ENCODE peak calls at places on chromosomes 2 and 18, in six cellular contexts. C, A, V, U, F and S are unnamed samples.

GRCh38 chr2:95320986-95321767 is 24.0 kb downstream of the KCNIP3 start:
- DNase-seq in C (peak), A (no peak), V (no peak), U (no peak), F (no peak), S (no peak)

GRCh38 chr18:33844232-33844631 is 266.2 kb downstream of the ASXL3 start:
- DNase-seq in C (no peak), A (no peak), V (no peak), U (no peak), F (no peak), S (no peak)

GRCh38 chr2:142757111-142757510 is 120.4 kb upstream of the KYNU start:
- DNase-seq in C (no peak), A (no peak), V (no peak), U (no peak), F (peak), S (no peak)

GRCh38 chr2:236985940-236986339 is 99.7 kb upstream of the COPS8 start:
- DNase-seq in C (no peak), A (no peak), V (no peak), U (no peak), F (no peak), S (no peak)

GRCh38 chr2:235638541-235639192 is 144.8 kb downstream of the AGAP1 start:
- DNase-seq in C (no peak), A (no peak), V (no peak), U (no peak), F (no peak), S (no peak)

GRCh38 chr2:176490061-176490861 is 221.0 kb downstream of the MTX2 start:
- DNase-seq in C (peak), A (peak), V (no peak), U (no peak), F (peak), S (no peak)

GRCh38 chr2:65281626-65282351 is 54.2 kb downstream of the ACTR2 start:
- DNase-seq in C (peak), A (no peak), V (no peak), U (no peak), F (no peak), S (no peak)

GRCh38 chr18:54358495-54358793 is 738 bp downstream of the C18orf54 start:
- DNase-seq in C (peak), A (no peak), V (peak), U (no peak), F (peak), S (no peak)